ENCODE peak calls at places on chromosomes 7 and 10, in ten cellular contexts. J is fibroblast of lung; B is PC-3; G is heart left ventricle; R is gastrocnemius medialis; M is CD8-positive, alpha-beta T cell; V is right lobe of liver; Q is astrocyte; I is sigmoid colon; Y is upper lobe of right lung. F is an unnamed sample.
A peak's percentile ranks its signal among the peaks of the same experiment; 100 is the strongest.

GRCh38 chr7:98569606-98570337 is 47.3 kb upstream of the NPTX2 start:
- DNase-seq in J (no peak), B (peak; percentile 49), G (peak; percentile 65), R (peak; percentile 47), M (no peak), V (no peak), Q (no peak), I (peak; percentile 76), Y (no peak), F (no peak)

GRCh38 chr10:76774987-76775603 is 862.5 kb downstream of the KCNMA1 start:
- DNase-seq in J (no peak), B (no peak), G (peak; percentile 78), R (no peak), M (no peak), V (no peak), Q (no peak), I (no peak), Y (no peak), F (no peak)

GRCh38 chr7:507623-508305 is 11.9 kb downstream of the PDGFA start:
- DNase-seq in J (no peak), B (no peak), G (peak; percentile 40), R (no peak), M (no peak), V (peak; percentile 42), Q (no peak), I (peak; percentile 55), Y (peak; percentile 51), F (no peak)

GRCh38 chr7:54788664-54789063 is 29.7 kb upstream of the SEC61G start:
- DNase-seq in J (peak; percentile 87), B (peak; percentile 95), G (no peak), R (no peak), M (no peak), V (no peak), Q (peak; percentile 81), I (peak; percentile 72), Y (no peak), F (peak; percentile 48)

GRCh38 chr7:93987297-93987696 is 16.9 kb downstream of the BET1 start:
- DNase-seq in J (no peak), B (no peak), G (no peak), R (no peak), M (no peak), V (no peak), Q (no peak), I (no peak), Y (no peak), F (no peak)

GRCh38 chr10:106942035-106942662 is 222.4 kb downstream of the SORCS1 start:
- DNase-seq in J (no peak), B (no peak), G (no peak), R (no peak), M (no peak), V (no peak), Q (no peak), I (peak; percentile 73), Y (no peak), F (no peak)

GRCh38 chr10:99782447-99783286 is at the start of gene ABCC2:
- DNase-seq in J (no peak), B (no peak), G (no peak), R (no peak), M (no peak), V (no peak), Q (no peak), I (no peak), Y (no peak), F (no peak)

GRCh38 chr7:139112316-139112715 is 2.8 kb upstream of the ZC3HAV1 start:
- DNase-seq in J (no peak), B (no peak), G (no peak), R (no peak), M (no peak), V (no peak), Q (no peak), I (no peak), Y (no peak), F (no peak)

GRCh38 chr7:78677391-78677790 is 776.1 kb downstream of the MAGI2 start:
- DNase-seq in J (peak; percentile 25), B (no peak), G (no peak), R (no peak), M (no peak), V (no peak), Q (peak; percentile 14), I (no peak), Y (no peak), F (no peak)

GRCh38 chr7:150901160-150902035 is 49.1 kb downstream of the AOC1 start:
- DNase-seq in J (no peak), B (peak; percentile 10), G (no peak), R (no peak), M (no peak), V (peak; percentile 76), Q (no peak), I (no peak), Y (no peak), F (no peak)

GRCh38 chr7:114986805-114987204 is 64.9 kb downstream of the MDFIC start:
- DNase-seq in J (peak; percentile 74), B (no peak), G (no peak), R (no peak), M (no peak), V (no peak), Q (peak; percentile 69), I (no peak), Y (no peak), F (no peak)

GRCh38 chr7:1281068-1281467 is 48.4 kb downstream of the UNCX start:
- DNase-seq in J (no peak), B (no peak), G (no peak), R (no peak), M (no peak), V (peak; percentile 39), Q (no peak), I (no peak), Y (no peak), F (no peak)

GRCh38 chr10:71694567-71694968 is 25.0 kb downstream of the C10orf105 start:
- DNase-seq in J (no peak), B (no peak), G (no peak), R (peak; percentile 19), M (peak; percentile 34), V (peak; percentile 73), Q (no peak), I (no peak), Y (peak; percentile 72), F (no peak)

GRCh38 chr10:22437620-22438588 is 92.6 kb downstream of the SPAG6 start:
- DNase-seq in J (peak; percentile 36), B (peak; percentile 49), G (no peak), R (peak; percentile 4), M (peak; percentile 43), V (no peak), Q (no peak), I (peak; percentile 77), Y (no peak), F (no peak)

GRCh38 chr10:76723781-76724336 is 913.7 kb downstream of the KCNMA1 start:
- DNase-seq in J (no peak), B (no peak), G (no peak), R (no peak), M (no peak), V (no peak), Q (no peak), I (no peak), Y (no peak), F (no peak)

GRCh38 chr7:17516768-17517167 is 218.3 kb downstream of the AHR start:
- DNase-seq in J (peak; percentile 58), B (no peak), G (no peak), R (no peak), M (no peak), V (no peak), Q (peak; percentile 45), I (no peak), Y (no peak), F (no peak)

GRCh38 chr10:93580824-93581223 is 14.4 kb downstream of the FFAR4 start:
- DNase-seq in J (peak; percentile 18), B (no peak), G (no peak), R (no peak), M (no peak), V (no peak), Q (peak; percentile 18), I (no peak), Y (no peak), F (no peak)

GRCh38 chr10:19828278-19829049 is 12.2 kb downstream of the PLXDC2 start:
- DNase-seq in J (no peak), B (no peak), G (no peak), R (peak; percentile 37), M (no peak), V (no peak), Q (no peak), I (peak; percentile 76), Y (no peak), F (no peak)
- H3K27ac ChIP-seq in J (no peak overlapping the region), B (no peak overlapping the region), G (peak overlapping the region; percentile 49), R (peak overlapping the region; percentile 56), M (no peak overlapping the region), V (no peak overlapping the region), Q (no peak overlapping the region), I (peak overlapping the region; percentile 60), Y (peak overlapping the region; percentile 58), F (no peak overlapping the region)

DNA sequence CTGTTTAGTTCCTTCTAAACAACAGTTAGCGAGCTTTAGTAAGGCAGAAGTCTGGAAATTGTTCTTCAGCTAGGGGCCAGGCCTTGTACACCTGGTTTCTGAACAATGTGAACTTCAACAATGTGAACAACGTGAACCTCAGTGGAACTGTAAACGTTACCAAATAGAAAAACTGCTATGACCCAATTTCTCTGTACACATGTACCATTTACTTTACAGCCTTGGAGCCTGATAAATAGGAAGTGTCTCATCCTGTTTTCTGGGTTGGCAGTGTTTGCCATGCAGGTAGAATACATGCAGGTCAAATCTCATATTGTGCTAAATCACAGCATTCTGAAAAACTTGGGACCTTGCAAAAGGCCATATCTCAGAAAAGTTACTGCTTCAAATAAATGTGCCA is 1.6 kb downstream of the STEAP4 start:
- DNase-seq in J (no peak), B (peak; percentile 30), G (no peak), R (no peak), M (no peak), V (no peak), Q (no peak), I (no peak), Y (no peak), F (no peak)
- H3K4me3 ChIP-seq in J (no peak overlapping the region), B (no peak overlapping the region), G (no peak overlapping the region), R (no peak overlapping the region), M (no peak overlapping the region), V (peak overlapping the region; percentile 33), Q (no peak overlapping the region), I (no peak overlapping the region), Y (peak overlapping the region; percentile 56), F (no peak overlapping the region)

GRCh38 chr10:7819126-7819470 is 793 bp downstream of the TAF3 start:
- DNase-seq in J (peak; percentile 44), B (peak; percentile 34), G (no peak), R (no peak), M (no peak), V (peak; percentile 62), Q (peak; percentile 25), I (no peak), Y (no peak), F (peak; percentile 27)
- TF ChIP-seq CTCF in J (peak; percentile 54), B (peak; percentile 29), G (no peak), R (peak; percentile 26), M (no peak), V (peak; percentile 37), Q (peak; percentile 23), I (no peak), Y (peak; percentile 31), F (peak; percentile 21)

DNA sequence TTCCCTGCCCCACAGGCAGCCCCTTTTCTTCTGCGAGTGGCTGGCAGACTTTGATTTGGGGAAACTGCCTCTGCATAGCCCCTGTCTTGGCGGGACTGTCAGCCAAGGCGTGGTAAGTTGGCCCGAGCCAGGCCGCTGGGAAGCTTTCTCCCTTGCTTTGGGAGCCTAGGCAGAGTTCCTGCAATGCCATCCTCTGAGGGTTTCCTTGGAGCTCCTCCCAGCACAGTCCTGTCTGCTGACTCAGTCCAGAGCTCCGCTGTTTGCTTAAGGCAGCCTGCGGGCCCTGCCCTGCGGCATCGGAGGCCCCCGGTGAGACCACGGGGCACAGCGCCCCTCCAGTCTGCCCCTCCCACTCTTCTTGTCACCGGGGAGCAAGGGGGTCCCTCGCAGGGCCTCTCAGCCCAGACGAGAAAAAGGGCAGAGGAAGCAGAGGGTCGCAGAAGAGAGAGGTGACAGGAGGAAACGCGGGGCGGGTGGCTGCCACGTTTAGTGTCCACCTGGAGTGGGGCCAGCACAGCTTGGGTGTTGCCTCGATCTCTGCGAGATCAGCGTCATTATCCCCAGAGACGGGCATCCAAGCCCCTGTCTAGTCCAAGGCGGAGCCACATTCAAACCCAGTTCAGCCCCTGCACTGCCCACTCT is 58.9 kb upstream of the CHST15 start:
- DNase-seq in J (peak; percentile 89), B (peak; percentile 80), G (no peak), R (peak; percentile 74), M (no peak), V (no peak), Q (peak; percentile 82), I (peak; percentile 90), Y (no peak), F (no peak)
- H3K27ac ChIP-seq in J (peak overlapping the region; percentile 50), B (peak overlapping the region; percentile 99), G (no peak overlapping the region), R (peak overlapping the region; percentile 73), M (no peak overlapping the region), V (peak overlapping the region; percentile 20), Q (peak overlapping the region; percentile 77), I (peak overlapping the region; percentile 77), Y (peak overlapping the region; percentile 47), F (no peak overlapping the region)

F was measured in WERI-Rb-1.